ENCODE peak calls at places on chromosomes 5 and 9, in six cellular contexts. L is heart left ventricle, E is A549, M is tibial artery, Z is endodermal cell, R is cardiac fibroblast. F is an unnamed sample.

GRCh38 chr5:148720257-148720656 is 65.9 kb upstream of the HTR4 start:
- DNase-seq in L (no peak), E (no peak), M (no peak), Z (no peak), R (no peak), F (no peak)

GRCh38 chr5:28483327-28484025 is 1445.1 kb upstream of the CDH9 start:
- DNase-seq in L (no peak), E (no peak), M (no peak), Z (no peak), R (no peak), F (no peak)

GRCh38 chr9:78001946-78002731 is 29.5 kb downstream of the GNAQ start:
- DNase-seq in L (no peak), E (no peak), M (no peak), Z (no peak), R (peak; percentile 20), F (no peak)

GRCh38 chr9:81002242-81002641 is 687.1 kb downstream of the TLE1 start:
- DNase-seq in L (no peak), E (no peak), M (no peak), Z (peak; percentile 50), R (no peak), F (no peak)

GRCh38 chr5:19534751-19535150 is 453.2 kb downstream of the CDH18 start:
- DNase-seq in L (no peak), E (no peak), M (no peak), Z (no peak), R (no peak), F (no peak)

GRCh38 chr5:124402144-124402581 is 344.3 kb downstream of the ZNF608 start:
- DNase-seq in L (peak; percentile 40), E (peak; percentile 26), M (peak; percentile 48), Z (no peak), R (peak; percentile 90), F (no peak)

GRCh38 chr5:132381614-132382013 is 12.1 kb downstream of the SLC22A5 start:
- DNase-seq in L (no peak), E (no peak), M (no peak), Z (no peak), R (no peak), F (no peak)

GRCh38 chr9:80197661-80198060 is 625.9 kb downstream of the TLE4 start:
- DNase-seq in L (no peak), E (no peak), M (no peak), Z (no peak), R (no peak), F (no peak)

GRCh38 chr5:147576646-147577535 is 67.0 kb upstream of the DPYSL3 start:
- DNase-seq in L (peak; percentile 41), E (peak; percentile 40), M (peak; percentile 54), Z (peak; percentile 91), R (peak; percentile 57), F (no peak)

GRCh38 chr9:93680445-93681315 is 104.3 kb downstream of the PHF2 start:
- DNase-seq in L (peak; percentile 22), E (no peak), M (peak; percentile 19), Z (peak; percentile 43), R (no peak), F (no peak)

GRCh38 chr5:92147792-92148191 is 764.7 kb upstream of the ARRDC3 start:
- DNase-seq in L (no peak), E (no peak), M (no peak), Z (no peak), R (no peak), F (no peak)

GRCh38 chr9:111056554-111056953 is 18.3 kb upstream of the LPAR1 start:
- DNase-seq in L (no peak), E (no peak), M (no peak), Z (no peak), R (peak; percentile 56), F (peak; percentile 90)

GRCh38 chr5:32225445-32225844 is 51.3 kb upstream of the GOLPH3 start:
- DNase-seq in L (no peak), E (peak; percentile 53), M (no peak), Z (no peak), R (peak; percentile 62), F (peak; percentile 88)

GRCh38 chr5:170097934-170098333 is 7.8 kb upstream of the FOXI1 start:
- DNase-seq in L (no peak), E (no peak), M (no peak), Z (no peak), R (no peak), F (no peak)

GRCh38 chr9:31808770-31809169 is 575.7 kb upstream of the ACO1 start:
- DNase-seq in L (no peak), E (no peak), M (no peak), Z (peak; percentile 40), R (no peak), F (no peak)

GRCh38 chr5:40775846-40776657 is 20.3 kb upstream of the TTC33 start:
- DNase-seq in L (no peak), E (no peak), M (no peak), Z (no peak), R (no peak), F (no peak)

GRCh38 chr9:105047652-105048031 is 119.7 kb upstream of the ABCA1 start:
- DNase-seq in L (no peak), E (no peak), M (no peak), Z (no peak), R (no peak), F (no peak)

GRCh38 chr5:126918624-126918957 is 111.8 kb downstream of the MARCHF3 start:
- DNase-seq in L (no peak), E (peak; percentile 31), M (no peak), Z (no peak), R (no peak), F (no peak)

GRCh38 chr9:107809859-107810492 is 320.4 kb upstream of the KLF4 start:
- DNase-seq in L (no peak), E (peak; percentile 16), M (no peak), Z (no peak), R (peak; percentile 44), F (no peak)

GRCh38 chr5:55650391-55650790 is 61.7 kb downstream of the SLC38A9 start:
- DNase-seq in L (no peak), E (no peak), M (no peak), Z (no peak), R (peak; percentile 77), F (no peak)

GRCh38 chr5:87413116-87413645 is 451 bp upstream of the CCNH start:
- DNase-seq in L (no peak), E (no peak), M (no peak), Z (no peak), R (no peak), F (no peak)

GRCh38 chr5:159088371-159088770 is 11.3 kb downstream of the EBF1 start:
- DNase-seq in L (no peak), E (no peak), M (no peak), Z (no peak), R (no peak), F (no peak)

GRCh38 chr5:41527201-41527779 is 16.9 kb upstream of the PLCXD3 start:
- DNase-seq in L (peak; percentile 67), E (peak; percentile 54), M (no peak), Z (no peak), R (peak; percentile 99), F (peak; percentile 29)

GRCh38 chr5:14450055-14450524 is 131.5 kb upstream of the OTULINL start:
- DNase-seq in L (peak; percentile 79), E (no peak), M (peak; percentile 85), Z (no peak), R (peak; percentile 96), F (peak; percentile 81)

GRCh38 chr5:97224112-97224750 is 41.2 kb upstream of the RIOK2 start:
- DNase-seq in L (no peak), E (peak; percentile 5), M (no peak), Z (no peak), R (peak; percentile 4), F (no peak)

GRCh38 chr9:82606761-82607382 is 456.1 kb downstream of the RASEF start:
- DNase-seq in L (peak; percentile 15), E (peak; percentile 65), M (no peak), Z (peak; percentile 84), R (peak; percentile 75), F (peak; percentile 55)

GRCh38 chr9:12497790-12498189 is 195.4 kb upstream of the TYRP1 start:
- DNase-seq in L (no peak), E (no peak), M (no peak), Z (no peak), R (no peak), F (no peak)

GRCh38 chr5:164300295-164300694 is 794.9 kb downstream of the MAT2B start:
- DNase-seq in L (no peak), E (no peak), M (no peak), Z (no peak), R (peak; percentile 15), F (no peak)

GRCh38 chr5:78534148-78535009 is 114.2 kb downstream of the LHFPL2 start:
- DNase-seq in L (peak; percentile 76), E (no peak), M (peak; percentile 80), Z (peak; percentile 58), R (peak; percentile 79), F (no peak)

GRCh38 chr5:119358901-119359603 is 3.2 kb downstream of the TNFAIP8 start:
- DNase-seq in L (no peak), E (no peak), M (no peak), Z (no peak), R (no peak), F (no peak)
- H3K4me3 ChIP-seq in L (no peak overlapping the region), E (no peak overlapping the region), M (no peak overlapping the region), Z (no peak overlapping the region), R (no peak overlapping the region), F (no peak overlapping the region)

DNA sequence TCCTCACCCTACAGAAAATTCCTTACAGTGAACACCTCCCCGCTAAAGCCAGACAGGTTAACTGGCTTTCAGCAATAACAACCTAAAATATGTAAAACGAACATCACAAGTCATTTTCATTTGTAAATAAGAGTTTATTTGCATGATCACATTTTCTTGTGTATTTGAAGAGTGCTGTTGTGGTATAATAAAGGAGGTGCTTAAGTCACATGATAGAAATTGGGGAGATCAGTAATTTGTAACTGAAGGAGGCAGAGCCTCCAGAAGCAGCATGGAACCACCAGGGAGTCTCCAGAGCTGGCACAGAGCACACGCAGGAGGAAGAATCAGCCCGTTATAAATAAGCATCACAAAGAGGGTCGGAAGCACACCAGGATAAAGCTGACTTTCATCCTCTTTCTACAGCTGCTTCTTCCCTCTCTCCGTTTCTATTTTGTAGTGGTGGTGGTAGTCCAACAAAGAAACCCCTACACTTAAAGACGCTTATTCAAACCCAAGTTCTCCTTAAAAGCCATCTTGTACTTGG is 210.6 kb downstream of the MAPKAP1 start:
- DNase-seq in L (no peak), E (no peak), M (no peak), Z (no peak), R (no peak), F (no peak)
- H3K4me3 ChIP-seq in L (no peak overlapping the region), E (no peak overlapping the region), M (no peak overlapping the region), Z (no peak overlapping the region), R (no peak overlapping the region), F (no peak overlapping the region)

GRCh38 chr9:95055851-95056551 is 261.5 kb downstream of the FANCC start:
- DNase-seq in L (no peak), E (no peak), M (no peak), Z (peak; percentile 58), R (peak; percentile 69), F (no peak)
- H3K4me3 ChIP-seq in L (peak overlapping the region; percentile 30), E (peak overlapping the region; percentile 22), M (peak overlapping the region; percentile 44), Z (no peak overlapping the region), R (no peak overlapping the region), F (peak overlapping the region; percentile 10)

GRCh38 chr5:151077419-151077818 is 3.4 kb downstream of the TNIP1 start:
- DNase-seq in L (peak; percentile 11), E (no peak), M (no peak), Z (no peak), R (no peak), F (no peak)

GRCh38 chr5:151080620-151081425 is at the start of gene TNIP1:
- DNase-seq in L (peak; percentile 96), E (peak; percentile 93), M (peak; percentile 89), Z (peak; percentile 94), R (peak; percentile 94), F (no peak)

GRCh38 chr5:151079838-151080619 is 805 bp downstream of the TNIP1 start:
- DNase-seq in L (no peak), E (peak; percentile 58), M (no peak), Z (no peak), R (peak; percentile 67), F (no peak)

GRCh38 chr5:151076616-151077015 is 4.2 kb downstream of the TNIP1 start:
- DNase-seq in L (peak; percentile 20), E (no peak), M (no peak), Z (no peak), R (no peak), F (no peak)

GRCh38 chr5:151078490-151079262 is 2.2 kb downstream of the TNIP1 start:
- DNase-seq in L (peak; percentile 63), E (no peak), M (no peak), Z (no peak), R (no peak), F (no peak)
- H3K4me3 ChIP-seq in L (no peak overlapping the region), E (no peak overlapping the region), M (no peak overlapping the region), Z (no peak overlapping the region), R (no peak overlapping the region), F (no peak overlapping the region)